ENCODE peak calls at places on chromosomes 3 and 15, in six cellular contexts. J is right atrium auricular region, L is occipital lobe, C is T-helper 1 cell, U is KG1, X is cardiac fibroblast. A is an unnamed sample.

GRCh38 chr15:26472661-26473060 is 300.2 kb downstream of the GABRB3 start:
- DNase-seq in J (no peak), L (no peak), C (no peak), U (no peak), X (no peak), A (no peak)

GRCh38 chr15:80811781-80812180 is 32.6 kb downstream of the CEMIP start:
- DNase-seq in J (no peak), L (no peak), C (no peak), U (no peak), X (no peak), A (no peak)

GRCh38 chr15:78315686-78316085 is 16.3 kb upstream of the SKIC8 start:
- DNase-seq in J (no peak), L (no peak), C (no peak), U (no peak), X (no peak), A (no peak)

GRCh38 chr3:127803619-127804018 is 18.7 kb downstream of the MGLL start:
- DNase-seq in J (no peak), L (no peak), C (no peak), U (no peak), X (peak; percentile 98), A (no peak)

GRCh38 chr3:176776622-176777021 is 420.7 kb downstream of the TBL1XR1 start:
- DNase-seq in J (no peak), L (no peak), C (no peak), U (no peak), X (no peak), A (no peak)

GRCh38 chr3:133466531-133467386 is 66.9 kb downstream of the BFSP2 start:
- DNase-seq in J (no peak), L (no peak), C (no peak), U (no peak), X (no peak), A (no peak)

GRCh38 chr15:64686130-64686735 is 89.2 kb downstream of the RBPMS2 start:
- DNase-seq in J (no peak), L (no peak), C (no peak), U (peak; percentile 22), X (peak; percentile 73), A (no peak)

GRCh38 chr3:62669161-62669560 is 206.1 kb downstream of the CADPS start:
- DNase-seq in J (no peak), L (no peak), C (no peak), U (no peak), X (no peak), A (no peak)

GRCh38 chr3:62939707-62940106 is 64.5 kb upstream of the CADPS start:
- DNase-seq in J (no peak), L (no peak), C (no peak), U (no peak), X (no peak), A (no peak)

GRCh38 chr3:171088984-171089754 is 62.6 kb upstream of the SLC2A2 start:
- DNase-seq in J (no peak), L (no peak), C (no peak), U (no peak), X (peak; percentile 83), A (no peak)

GRCh38 chr3:21914451-21914850 is 163.4 kb upstream of the ZNF385D start:
- DNase-seq in J (no peak), L (no peak), C (no peak), U (no peak), X (peak; percentile 56), A (no peak)

GRCh38 chr3:179063945-179064560 is 7.6 kb downstream of the ZMAT3 start:
- DNase-seq in J (no peak), L (no peak), C (no peak), U (no peak), X (peak; percentile 12), A (no peak)

GRCh38 chr15:80850941-80851451 is 71.8 kb downstream of the CEMIP start:
- DNase-seq in J (no peak), L (no peak), C (no peak), U (no peak), X (no peak), A (no peak)

GRCh38 chr15:67784057-67784781 is 41.1 kb upstream of the SKOR1 start:
- DNase-seq in J (no peak), L (no peak), C (no peak), U (peak; percentile 23), X (no peak), A (no peak)

GRCh38 chr15:63483521-63484371 is 20.6 kb upstream of the USP3 start:
- DNase-seq in J (no peak), L (no peak), C (no peak), U (no peak), X (peak; percentile 86), A (no peak)

GRCh38 chr3:105277656-105278055 is 89.1 kb upstream of the ALCAM start:
- DNase-seq in J (no peak), L (no peak), C (no peak), U (no peak), X (peak; percentile 62), A (no peak)

GRCh38 chr15:51038258-51039042 is 56.3 kb downstream of the TNFAIP8L3 start:
- DNase-seq in J (no peak), L (no peak), C (no peak), U (no peak), X (no peak), A (no peak)

GRCh38 chr3:71520186-71521020 is 63.1 kb downstream of the FOXP1 start:
- DNase-seq in J (no peak), L (no peak), C (no peak), U (no peak), X (peak; percentile 17), A (no peak)

GRCh38 chr3:152474585-152474984 is 205.9 kb downstream of the MBNL1 start:
- DNase-seq in J (no peak), L (no peak), C (no peak), U (no peak), X (peak; percentile 91), A (no peak)

GRCh38 chr15:90520365-90520764 is 9.4 kb upstream of the CRTC3 start:
- DNase-seq in J (no peak), L (no peak), C (no peak), U (no peak), X (no peak), A (no peak)

GRCh38 chr3:101284757-101285156 is 35.6 kb downstream of the IMPG2 start:
- DNase-seq in J (no peak), L (no peak), C (no peak), U (no peak), X (no peak), A (no peak)